ENCODE peak calls at places on chromosomes 7 and 10, in four cellular contexts. C is heart left ventricle; H is CD8-positive, alpha-beta T cell; O is adrenal gland. X is an unnamed sample.

GRCh38 chr10:117161386-117162033 is 23.4 kb upstream of the VAX1 start:
- DNase-seq in O (no peak), H (no peak), C (no peak), X (no peak)

GRCh38 chr7:116138202-116138801 is 72.0 kb upstream of the TES start:
- DNase-seq in H (no peak), C (no peak), O (peak; percentile 20), X (peak; percentile 78)

GRCh38 chr7:92833024-92833765 is 3.2 kb downstream of the CDK6 start:
- DNase-seq in H (peak; percentile 90), C (peak; percentile 85), O (peak; percentile 82), X (peak; percentile 75)

GRCh38 chr10:32298066-32298812 is 48.7 kb downstream of the EPC1 start:
- DNase-seq in H (no peak), C (no peak), O (no peak), X (no peak)

GRCh38 chr7:17779381-17779780 is 160.9 kb downstream of the SNX13 start:
- DNase-seq in O (no peak), C (no peak), H (no peak), X (no peak)

GRCh38 chr10:119693262-119693957 is 32.4 kb upstream of the INPP5F start:
- DNase-seq in O (no peak), H (no peak), C (no peak), X (no peak)

GRCh38 chr7:36879021-36879420 is 154.7 kb upstream of the AOAH start:
- DNase-seq in C (no peak), H (no peak), O (no peak), X (no peak)

GRCh38 chr10:100489388-100489787 is 26.6 kb downstream of the WNT8B start:
- DNase-seq in O (no peak), H (no peak), C (no peak), X (no peak)

GRCh38 chr10:132669208-132669861 is 116.6 kb downstream of the NKX6-2 start:
- DNase-seq in C (no peak), H (no peak), O (no peak), X (no peak)

GRCh38 chr7:18119985-18120384 is 92.3 kb upstream of the PRPS1L1 start:
- DNase-seq in H (no peak), O (no peak), C (no peak), X (no peak)

GRCh38 chr7:30933124-30933893 is 21.7 kb downstream of the AQP1 start:
- DNase-seq in H (peak; percentile 39), O (no peak), C (no peak), X (no peak)

GRCh38 chr7:5647816-5648215 is 133.6 kb downstream of the RNF216 start:
- DNase-seq in C (no peak), H (no peak), O (no peak), X (no peak)

GRCh38 chr10:99519690-99520039 is 13.1 kb upstream of the NKX2-3 start:
- DNase-seq in H (no peak), O (no peak), C (no peak), X (no peak)

GRCh38 chr10:119496282-119496681 is 46.2 kb downstream of the RGS10 start:
- DNase-seq in O (no peak), H (no peak), C (no peak), X (no peak)

GRCh38 chr7:87564290-87564963 is 36.3 kb downstream of the ABCB1 start:
- DNase-seq in O (peak; percentile 20), H (peak; percentile 59), C (no peak), X (no peak)

DNA sequence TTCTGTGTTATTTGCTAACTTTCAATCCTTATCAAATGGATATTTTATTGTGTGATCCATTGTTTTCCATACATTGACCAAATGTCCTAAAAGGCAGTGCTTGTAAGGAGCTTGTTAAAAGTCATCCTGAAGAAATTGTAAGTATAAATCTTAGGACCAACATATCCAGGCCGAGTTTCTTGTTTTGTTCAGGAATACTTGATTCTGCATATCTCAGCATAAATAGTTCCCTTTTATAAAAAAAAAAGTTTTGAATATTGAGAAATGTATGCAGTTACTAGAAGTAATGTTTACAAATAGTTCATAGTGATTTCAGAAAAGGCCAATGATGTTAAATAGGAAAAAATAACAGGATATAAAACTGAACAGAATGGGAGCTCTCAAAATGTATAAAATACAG is 6.7 kb downstream of the GRID1 start:
- DNase-seq in H (no peak), O (no peak), C (no peak), X (no peak)
- H3K4me1 ChIP-seq in H (no peaks in the 10 kb centered on the region), O (peaks cover 8% of the 10 kb centered on the region), C (peaks cover 50% of the 10 kb centered on the region), X (peaks cover 6% of the 10 kb centered on the region)

GRCh38 chr10:23110722-23111660 is 15.6 kb downstream of the MSRB2 start:
- DNase-seq in O (no peak), C (no peak), H (no peak), X (no peak)

GRCh38 chr10:23111679-23112286 is 16.4 kb downstream of the MSRB2 start:
- DNase-seq in C (no peak), O (no peak), H (no peak), X (no peak)

DNA sequence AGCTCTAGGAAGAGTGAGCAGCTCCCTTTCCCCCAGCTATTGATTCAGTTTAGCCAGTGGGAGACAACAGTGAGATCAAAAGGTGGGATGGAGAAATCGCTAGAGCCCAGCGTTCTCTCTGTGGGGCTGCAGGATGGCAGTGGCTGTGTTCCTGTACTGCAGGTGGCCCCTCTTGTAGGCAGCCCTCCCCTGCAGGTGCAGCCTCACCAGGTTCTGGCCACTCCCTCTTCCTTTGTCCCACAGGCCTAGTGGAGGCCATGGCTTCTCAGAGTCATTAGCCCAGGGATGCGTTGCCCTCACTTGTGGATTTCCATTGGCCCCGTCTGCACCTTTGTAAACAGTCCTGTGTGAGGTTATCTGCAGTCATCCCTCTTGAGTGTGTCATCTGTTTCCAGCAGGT is 11.1 kb downstream of the MSRB2 start:
- DNase-seq in H (no peak), O (no peak), C (no peak), X (no peak)
- H3K36me3 ChIP-seq in H (no peaks in the 10 kb centered on the region), O (peaks cover 42% of the 10 kb centered on the region), C (peaks cover 75% of the 10 kb centered on the region), X (peaks cover 9% of the 10 kb centered on the region)

GRCh38 chr10:97960269-97960869 is 70.1 kb downstream of the CRTAC1 start:
- DNase-seq in H (no peak), C (no peak), O (no peak), X (no peak)
- H3K27me3 ChIP-seq in H (peaks cover 4% of the 10 kb centered on the region), C (peaks cover 38% of the 10 kb centered on the region), O (no peaks in the 10 kb centered on the region), X (peaks cover 7% of the 10 kb centered on the region)

GRCh38 chr10:110398419-110399162 is 93.9 kb upstream of the SMNDC1 start:
- DNase-seq in O (peak; percentile 93), H (no peak), C (peak; percentile 24), X (no peak)
- H3K4me1 ChIP-seq in O (peaks cover 7% of the 10 kb centered on the region), H (no peaks in the 10 kb centered on the region), C (peaks cover 14% of the 10 kb centered on the region), X (peaks cover 4% of the 10 kb centered on the region)